ENCODE peak calls at places on chromosomes 11 and 22, in nine cellular contexts. F is neural crest cell, X is HS-5, A is HFF-Myc, W is GM12864, T is left cardiac atrium, C is NCI-H345, S is DMS 273 treated with DMSO at 0.1 percent for 48 hours, O is COR-L47. H is an unnamed sample.

GRCh38 chr11:16392646-16393045 is 36.3 kb upstream of the SOX6 start:
- DNase-seq in F (no peak), X (no peak), A (no peak), W (no peak), T (no peak), C (no peak), S (no peak), O (no peak), H (no peak)

GRCh38 chr11:76207642-76208378 is 1.5 kb upstream of the WNT11 start:
- DNase-seq in F (peak; percentile 77), X (no peak), A (no peak), W (no peak), T (peak; percentile 84), C (peak; percentile 82), S (peak; percentile 53), O (peak; percentile 65), H (peak; percentile 85)

GRCh38 chr11:58513747-58514367 is 6.0 kb upstream of the OR5B21 start:
- DNase-seq in F (peak; percentile 41), X (peak; percentile 56), A (peak; percentile 27), W (no peak), T (peak; percentile 19), C (peak; percentile 30), S (no peak), O (peak; percentile 42), H (no peak)

GRCh38 chr11:62830904-62831519 is 839 bp downstream of the STX5 start:
- DNase-seq in F (no peak), X (no peak), A (no peak), W (no peak), T (no peak), C (no peak), S (no peak), O (peak; percentile 39), H (peak; percentile 52)

GRCh38 chr11:95593101-95593500 is 196.5 kb downstream of the FAM76B start:
- DNase-seq in F (no peak), X (no peak), A (no peak), W (no peak), T (no peak), C (no peak), S (peak; percentile 27), O (no peak), H (no peak)

GRCh38 chr11:8638300-8638699 is 44.2 kb downstream of the TRIM66 start:
- DNase-seq in F (no peak), X (no peak), A (no peak), W (no peak), T (no peak), C (no peak), S (no peak), O (no peak), H (no peak)

GRCh38 chr11:83070878-83071640 is 638 bp downstream of the RAB30 start:
- DNase-seq in F (no peak), X (no peak), A (no peak), W (no peak), T (peak; percentile 50), C (peak; percentile 8), S (no peak), O (peak; percentile 43), H (peak; percentile 76)

GRCh38 chr11:12358302-12359188 is 18.8 kb upstream of the PARVA start:
- DNase-seq in F (no peak), X (no peak), A (no peak), W (no peak), T (no peak), C (no peak), S (no peak), O (no peak), H (no peak)

GRCh38 chr11:15258433-15259350 is 144.0 kb downstream of the INSC start:
- DNase-seq in F (no peak), X (no peak), A (no peak), W (no peak), T (no peak), C (peak; percentile 64), S (peak; percentile 59), O (peak; percentile 36), H (no peak)

GRCh38 chr22:50308597-50308935 is 1.1 kb upstream of the PLXNB2 start:
- DNase-seq in F (no peak), X (no peak), A (no peak), W (no peak), T (peak; percentile 84), C (no peak), S (no peak), O (no peak), H (peak; percentile 90)

GRCh38 chr11:2751523-2752203 is 51.9 kb upstream of the KCNQ1OT1 start:
- DNase-seq in F (no peak), X (no peak), A (no peak), W (no peak), T (no peak), C (no peak), S (no peak), O (no peak), H (peak; percentile 48)

GRCh38 chr22:36027960-36028645 is 521 bp downstream of the RBFOX2 start:
- DNase-seq in F (peak; percentile 12), X (no peak), A (no peak), W (no peak), T (no peak), C (peak; percentile 37), S (no peak), O (peak; percentile 59), H (peak; percentile 49)

GRCh38 chr11:75561426-75562047 is 516 bp upstream of the SERPINH1 start:
- DNase-seq in F (no peak), X (no peak), A (no peak), W (no peak), T (no peak), C (no peak), S (no peak), O (no peak), H (no peak)

GRCh38 chr22:23237201-23237798 is 57.0 kb downstream of the BCR start:
- DNase-seq in F (no peak), X (no peak), A (no peak), W (no peak), T (peak; percentile 79), C (peak; percentile 90), S (peak; percentile 88), O (peak; percentile 97), H (peak; percentile 77)

GRCh38 chr22:44391026-44391425 is 78.3 kb upstream of the SHISAL1 start:
- DNase-seq in F (no peak), X (no peak), A (no peak), W (no peak), T (no peak), C (no peak), S (no peak), O (no peak), H (peak; percentile 16)

GRCh38 chr11:101445761-101446160 is 138.0 kb downstream of the TRPC6 start:
- DNase-seq in F (no peak), X (peak; percentile 77), A (no peak), W (no peak), T (no peak), C (no peak), S (no peak), O (no peak), H (no peak)

GRCh38 chr11:17631702-17632365 is 84.8 kb downstream of the OTOG start:
- DNase-seq in F (no peak), X (no peak), A (no peak), W (no peak), T (no peak), C (no peak), S (no peak), O (no peak), H (no peak)

GRCh38 chr22:35734517-35734827 is 16.8 kb downstream of the APOL5 start:
- DNase-seq in F (no peak), X (no peak), A (no peak), W (no peak), T (no peak), C (no peak), S (no peak), O (no peak), H (no peak)

GRCh38 chr11:18046116-18046777 is at the start of gene TPH1:
- DNase-seq in F (peak; percentile 51), X (no peak), A (no peak), W (no peak), T (peak; percentile 69), C (no peak), S (no peak), O (no peak), H (peak; percentile 23)

GRCh38 chr22:22099833-22100812 is 117.5 kb upstream of the TOP3B start:
- DNase-seq in F (no peak), X (no peak), A (no peak), W (no peak), T (no peak), C (no peak), S (no peak), O (no peak), H (no peak)

GRCh38 chr22:37815593-37815992 is 7.6 kb upstream of the GALR3 start:
- DNase-seq in F (no peak), X (no peak), A (no peak), W (no peak), T (no peak), C (no peak), S (no peak), O (no peak), H (no peak)

GRCh38 chr11:95891423-95892177 is 32.3 kb downstream of the MTMR2 start:
- DNase-seq in F (no peak), X (no peak), A (no peak), W (no peak), T (no peak), C (no peak), S (no peak), O (no peak), H (no peak)

GRCh38 chr22:27032121-27032761 is 374.9 kb downstream of the MIAT start:
- DNase-seq in F (peak; percentile 18), X (no peak), A (no peak), W (no peak), T (peak; percentile 34), C (no peak), S (peak; percentile 86), O (peak; percentile 18), H (peak; percentile 21)

GRCh38 chr11:48538991-48539390 is 50.4 kb downstream of the OR4A47 start:
- DNase-seq in F (no peak), X (no peak), A (no peak), W (no peak), T (no peak), C (no peak), S (no peak), O (no peak), H (no peak)

GRCh38 chr11:132245558-132246385 is 875.4 kb downstream of the NTM start:
- DNase-seq in F (no peak), X (no peak), A (no peak), W (no peak), T (no peak), C (no peak), S (no peak), O (no peak), H (no peak)

GRCh38 chr22:30609260-30610185 is 2.5 kb downstream of the TCN2 start:
- DNase-seq in F (no peak), X (peak; percentile 74), A (peak; percentile 77), W (peak; percentile 57), T (peak; percentile 64), C (no peak), S (no peak), O (no peak), H (peak; percentile 32)

GRCh38 chr11:68043349-68044144 is 4.7 kb downstream of the TCIRG1 start:
- DNase-seq in F (no peak), X (no peak), A (peak; percentile 46), W (no peak), T (no peak), C (peak; percentile 69), S (no peak), O (no peak), H (peak; percentile 57)

GRCh38 chr11:14308114-14308896 is 50.7 kb downstream of the RRAS2 start:
- DNase-seq in F (no peak), X (no peak), A (peak; percentile 20), W (no peak), T (no peak), C (peak; percentile 15), S (peak; percentile 7), O (no peak), H (no peak)

GRCh38 chr22:48100685-48101417 is 1338.4 kb downstream of the TBC1D22A start:
- DNase-seq in F (no peak), X (no peak), A (no peak), W (no peak), T (no peak), C (no peak), S (no peak), O (no peak), H (no peak)

GRCh38 chr11:92826136-92826535 is 143.3 kb upstream of the MTNR1B start:
- DNase-seq in F (no peak), X (no peak), A (no peak), W (no peak), T (no peak), C (no peak), S (no peak), O (no peak), H (no peak)

GRCh38 chr22:23395476-23396361 is 184.4 kb downstream of the IGLL1 start:
- DNase-seq in F (no peak), X (no peak), A (no peak), W (no peak), T (no peak), C (no peak), S (no peak), O (no peak), H (no peak)